ENCODE peak calls at places on chromosomes 5 and 9, in six cellular contexts. A is kidney tubule cell, B is HFFc6, I is cardiac fibroblast, N is transverse colon, Q is T-helper 2 cell. X is an unnamed sample.

GRCh38 chr9:99822596-99823391 is 1.1 kb downstream of the NR4A3 start:
- DNase-seq in A (peak), B (peak), I (peak), N (peak), Q (peak), X (peak)

GRCh38 chr5:111829701-111830100 is 72.7 kb upstream of the NREP start:
- DNase-seq in A (peak), B (peak), I (peak), N (no peak), Q (no peak), X (no peak)

GRCh38 chr5:39423331-39423751 is 1.4 kb downstream of the DAB2 start:
- DNase-seq in A (peak), B (no peak), I (no peak), N (peak), Q (no peak), X (no peak)

GRCh38 chr5:91357012-91357634 is 26.0 kb downstream of the ARRDC3 start:
- DNase-seq in A (no peak), B (no peak), I (no peak), N (no peak), Q (no peak), X (no peak)

GRCh38 chr9:18906656-18907395 is 126.2 kb downstream of the SAXO1 start:
- DNase-seq in A (peak), B (peak), I (peak), N (no peak), Q (no peak), X (no peak)

GRCh38 chr5:138955013-138955660 is 80.0 kb upstream of the LRRTM2 start:
- DNase-seq in A (no peak), B (no peak), I (no peak), N (no peak), Q (no peak), X (no peak)

GRCh38 chr5:134555223-134555790 is 29.8 kb downstream of the JADE2 start:
- DNase-seq in A (no peak), B (no peak), I (no peak), N (no peak), Q (peak), X (no peak)

GRCh38 chr5:168292783-168293696 is 1.6 kb downstream of the WWC1 start:
- DNase-seq in A (peak), B (no peak), I (no peak), N (no peak), Q (no peak), X (no peak)

GRCh38 chr5:63128018-63128417 is 549.4 kb downstream of the LRRC70 start:
- DNase-seq in A (peak), B (no peak), I (no peak), N (no peak), Q (no peak), X (no peak)

GRCh38 chr5:135857630-135858311 is 23.3 kb downstream of the SLC25A48 start:
- DNase-seq in A (no peak), B (no peak), I (no peak), N (no peak), Q (no peak), X (no peak)

GRCh38 chr9:96619491-96620154 is at the start of gene CDC14B:
- DNase-seq in A (peak), B (peak), I (peak), N (peak), Q (peak), X (peak)

X was measured in memory B cell.